ENCODE peak calls at places on chromosomes 4 and X, in eight cellular contexts. One of them, this sample, is unnamed.

GRCh38 chr4:46715468-46715867 is 193.6 kb downstream of the COX7B2 start:
- DNase-seq in HTR-8/SVneo: no peak
- DNase-seq in C1 segment of cervical spinal cord: no peak
- DNase-seq in pancreas: no peak
- DNase-seq in upper lobe of right lung: no peak
- DNase-seq in AG08396: no peak
- DNase-seq in endothelial cell: no peak
- DNase-seq in GM03348: no peak
- DNase-seq in this sample: no peak

GRCh38 chr4:16253127-16253960 is 27.1 kb upstream of the TAPT1 start:
- DNase-seq in endothelial cell: no peak
- DNase-seq in AG08396: peak; percentile 73
- DNase-seq in HTR-8/SVneo: peak; percentile 53
- DNase-seq in pancreas: no peak
- DNase-seq in upper lobe of right lung: no peak
- DNase-seq in C1 segment of cervical spinal cord: no peak
- DNase-seq in GM03348: peak; percentile 80
- DNase-seq in this sample: peak; percentile 87

GRCh38 chr4:147964519-147964918 is 232.6 kb downstream of the ARHGAP10 start:
- DNase-seq in C1 segment of cervical spinal cord: no peak
- DNase-seq in HTR-8/SVneo: no peak
- DNase-seq in upper lobe of right lung: no peak
- DNase-seq in AG08396: no peak
- DNase-seq in GM03348: no peak
- DNase-seq in endothelial cell: no peak
- DNase-seq in pancreas: no peak
- DNase-seq in this sample: no peak

GRCh38 chrX:20515841-20516461 is 249.2 kb upstream of the RPS6KA3 start:
- DNase-seq in AG08396: peak; percentile 29
- DNase-seq in upper lobe of right lung: no peak
- DNase-seq in C1 segment of cervical spinal cord: no peak
- DNase-seq in endothelial cell: no peak
- DNase-seq in GM03348: peak; percentile 47
- DNase-seq in pancreas: no peak
- DNase-seq in HTR-8/SVneo: peak; percentile 67
- DNase-seq in this sample: peak; percentile 96

GRCh38 chr4:56757821-56758400 is 63.6 kb downstream of the SPINK2 start:
- DNase-seq in HTR-8/SVneo: peak; percentile 78
- DNase-seq in GM03348: peak; percentile 83
- DNase-seq in AG08396: peak; percentile 82
- DNase-seq in upper lobe of right lung: peak; percentile 79
- DNase-seq in pancreas: no peak
- DNase-seq in C1 segment of cervical spinal cord: no peak
- DNase-seq in endothelial cell: peak; percentile 23
- DNase-seq in this sample: peak; percentile 92

GRCh38 chr4:112185740-112186670 is 40.8 kb downstream of the FAM241A start:
- DNase-seq in AG08396: no peak
- DNase-seq in C1 segment of cervical spinal cord: no peak
- DNase-seq in GM03348: no peak
- DNase-seq in upper lobe of right lung: no peak
- DNase-seq in pancreas: no peak
- DNase-seq in endothelial cell: no peak
- DNase-seq in HTR-8/SVneo: no peak
- DNase-seq in this sample: no peak

GRCh38 chrX:148501121-148502066 is 977 bp downstream of the AFF2 start:
- DNase-seq in endothelial cell: no peak
- DNase-seq in HTR-8/SVneo: no peak
- DNase-seq in AG08396: no peak
- DNase-seq in GM03348: peak; percentile 19
- DNase-seq in upper lobe of right lung: peak; percentile 60
- DNase-seq in pancreas: peak; percentile 8
- DNase-seq in C1 segment of cervical spinal cord: no peak
- DNase-seq in this sample: no peak

GRCh38 chrX:10190367-10190766 is 33.6 kb downstream of the CLCN4 start:
- DNase-seq in pancreas: no peak
- DNase-seq in upper lobe of right lung: no peak
- DNase-seq in GM03348: peak; percentile 61
- DNase-seq in AG08396: peak; percentile 36
- DNase-seq in HTR-8/SVneo: peak; percentile 53
- DNase-seq in endothelial cell: no peak
- DNase-seq in C1 segment of cervical spinal cord: no peak
- DNase-seq in this sample: peak; percentile 60

GRCh38 chr4:174273960-174274359 is 9.5 kb downstream of the FBXO8 start:
- DNase-seq in GM03348: no peak
- DNase-seq in endothelial cell: no peak
- DNase-seq in upper lobe of right lung: no peak
- DNase-seq in pancreas: no peak
- DNase-seq in HTR-8/SVneo: no peak
- DNase-seq in AG08396: no peak
- DNase-seq in C1 segment of cervical spinal cord: no peak
- DNase-seq in this sample: no peak

GRCh38 chr4:55851885-55852284 is 1.6 kb upstream of the EXOC1 start:
- DNase-seq in AG08396: no peak
- DNase-seq in C1 segment of cervical spinal cord: no peak
- DNase-seq in pancreas: no peak
- DNase-seq in HTR-8/SVneo: no peak
- DNase-seq in endothelial cell: no peak
- DNase-seq in upper lobe of right lung: no peak
- DNase-seq in GM03348: no peak
- DNase-seq in this sample: no peak

GRCh38 chr4:168540086-168540864 is 43.4 kb downstream of the PALLD start:
- DNase-seq in HTR-8/SVneo: peak; percentile 37
- DNase-seq in endothelial cell: no peak
- DNase-seq in C1 segment of cervical spinal cord: no peak
- DNase-seq in AG08396: no peak
- DNase-seq in upper lobe of right lung: no peak
- DNase-seq in GM03348: peak; percentile 23
- DNase-seq in pancreas: no peak
- DNase-seq in this sample: peak; percentile 89

GRCh38 chrX:97846228-97846627 is 962.5 kb downstream of the RPA4 start:
- DNase-seq in HTR-8/SVneo: no peak
- DNase-seq in AG08396: no peak
- DNase-seq in C1 segment of cervical spinal cord: no peak
- DNase-seq in endothelial cell: no peak
- DNase-seq in upper lobe of right lung: no peak
- DNase-seq in pancreas: no peak
- DNase-seq in GM03348: no peak
- DNase-seq in this sample: no peak